ENCODE peak calls at places on chromosomes 16 and 17, in ten cellular contexts. U is GM12878, B is SK-N-SH, C is H1, H is endothelial cell of umbilical vein, N is fibroblast of lung, J is DND-41, Y is OCI-LY7, R is mammary epithelial cell, W is PC-9. P is an unnamed sample. For H3K79me2, the result is how much of the 10 kb centered on the place peaks cover.

GRCh38 chr17:74524751-74525725 is 6.2 kb downstream of the CD300LB start:
- DNase-seq in U (no peak), B (peak), C (no peak), H (no peak), N (no peak), J (no peak), Y (no peak), R (no peak), W (no peak), P (no peak)

GRCh38 chr17:69608808-69609494 is 194.5 kb downstream of the MAP2K6 start:
- DNase-seq in U (no peak), B (no peak), C (no peak), H (peak), N (peak), J (no peak), Y (no peak), R (peak), W (no peak), P (no peak)

GRCh38 chr17:55273579-55274370 is 9.0 kb downstream of the HLF start:
- DNase-seq in U (no peak), B (peak), C (no peak), H (no peak), N (no peak), J (no peak), Y (no peak), R (peak), W (no peak), P (no peak)

GRCh38 chr16:11681526-11681925 is 13.3 kb downstream of the SNN start:
- DNase-seq in U (no peak), B (no peak), C (no peak), H (no peak), N (no peak), J (no peak), Y (peak), R (no peak), W (no peak), P (no peak)

GRCh38 chr16:70805787-70806186 is 4.8 kb upstream of the VAC14 start:
- DNase-seq in U (no peak), B (no peak), C (no peak), H (peak), N (peak), J (no peak), Y (no peak), R (peak), W (no peak), P (no peak)

GRCh38 chr16:12144355-12144754 is 167.8 kb downstream of the SNX29 start:
- DNase-seq in U (no peak), B (no peak), C (no peak), H (no peak), N (no peak), J (no peak), Y (no peak), R (no peak), W (no peak), P (no peak)

GRCh38 chr17:41919165-41919817 is 540 bp upstream of the ACLY start:
- DNase-seq in U (peak), B (no peak), C (no peak), H (no peak), N (no peak), J (no peak), Y (no peak), R (no peak), W (peak), P (peak)

GRCh38 chr16:87178177-87178863 is 138.9 kb downstream of the C16orf95 start:
- DNase-seq in U (no peak), B (peak), C (no peak), H (peak), N (no peak), J (no peak), Y (no peak), R (no peak), W (no peak), P (peak)

GRCh38 chr17:32915108-32915700 is 12.7 kb upstream of the TMEM98 start:
- DNase-seq in U (no peak), B (no peak), C (no peak), H (no peak), N (no peak), J (no peak), Y (no peak), R (no peak), W (no peak), P (no peak)

GRCh38 chr17:8955560-8955959 is 9.9 kb downstream of the PIK3R5 start:
- DNase-seq in U (no peak), B (no peak), C (no peak), H (no peak), N (no peak), J (no peak), Y (no peak), R (no peak), W (no peak), P (no peak)

GRCh38 chr16:30659507-30660423 is 1.5 kb downstream of the FBRS start:
- DNase-seq in U (no peak), B (peak), C (no peak), H (peak), N (peak), J (peak), Y (peak), R (peak), W (peak), P (peak)

GRCh38 chr16:30662449-30662848 is 4.2 kb downstream of the FBRS start:
- DNase-seq in U (no peak), B (no peak), C (no peak), H (no peak), N (no peak), J (no peak), Y (no peak), R (no peak), W (no peak), P (no peak)

GRCh38 chr16:30663038-30663437 is 4.8 kb downstream of the FBRS start:
- DNase-seq in U (no peak), B (no peak), C (no peak), H (no peak), N (no peak), J (no peak), Y (no peak), R (no peak), W (no peak), P (no peak)

GRCh38 chr16:30658731-30659506 is 688 bp downstream of the FBRS start:
- DNase-seq in U (peak), B (peak), C (peak), H (no peak), N (peak), J (peak), Y (peak), R (peak), W (no peak), P (peak)

GRCh38 chr16:30660424-30661251 is 2.4 kb downstream of the FBRS start:
- DNase-seq in U (no peak), B (no peak), C (no peak), H (peak), N (no peak), J (peak), Y (peak), R (peak), W (no peak), P (no peak)
- H3K79me2 ChIP-seq in U (under half), B (under half), C (under half), H (under half), N (half or more), J (half or more), Y (under half), R (half or more), W (under half), P (under half)

GRCh38 chr16:8713635-8714097 is 39.2 kb downstream of the ABAT start:
- DNase-seq in U (no peak), B (peak), C (no peak), H (no peak), N (no peak), J (no peak), Y (no peak), R (no peak), W (no peak), P (peak)
- H3K27ac ChIP-seq in U (no peak), B (peak), C (no peak), H (no peak), N (no peak), J (no peak), Y (no peak), R (no peak), W (no peak), P (no peak)

GRCh38 chr16:46973457-46974324 is at the start of gene DNAJA2:
- DNase-seq in U (peak), B (peak), C (peak), H (peak), N (peak), J (peak), Y (peak), R (peak), W (peak), P (peak)

GRCh38 chr16:46972971-46973456 is 460 bp downstream of the DNAJA2 start:
- DNase-seq in U (no peak), B (peak), C (no peak), H (no peak), N (no peak), J (peak), Y (peak), R (peak), W (peak), P (peak)

GRCh38 chr16:46975165-46975564 is 1.7 kb upstream of the DNAJA2 start:
- DNase-seq in U (no peak), B (no peak), C (no peak), H (no peak), N (no peak), J (no peak), Y (no peak), R (no peak), W (no peak), P (no peak)

GRCh38 chr16:46975908-46976470 is 2.5 kb upstream of the DNAJA2 start:
- DNase-seq in U (no peak), B (no peak), C (no peak), H (no peak), N (no peak), J (no peak), Y (no peak), R (no peak), W (no peak), P (no peak)

DNA sequence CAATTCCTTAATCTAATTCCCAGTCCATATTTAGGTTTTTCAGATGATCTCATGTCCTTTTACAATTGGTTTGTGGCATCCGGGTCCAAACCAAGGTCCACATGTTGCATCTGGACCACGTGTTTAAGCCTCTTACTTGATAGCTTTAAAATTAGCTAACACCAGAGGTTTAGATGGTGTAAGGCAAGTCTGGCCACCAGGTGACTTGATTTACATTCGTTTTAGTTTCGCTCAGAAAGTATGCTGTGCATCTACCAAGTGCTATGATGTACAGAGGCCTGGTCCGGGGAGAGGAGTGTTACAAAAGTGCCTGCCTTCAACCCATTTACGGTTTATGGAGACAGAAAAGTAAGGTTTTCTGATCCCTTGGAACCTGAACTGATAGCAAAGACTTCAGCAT is 878 bp upstream of the DNAJA2 start:
- DNase-seq in U (peak), B (peak), C (no peak), H (no peak), N (peak), J (no peak), Y (peak), R (no peak), W (no peak), P (peak)
- H3K4me3 ChIP-seq in U (peak), B (peak), C (no peak), H (peak), N (peak), J (peak), Y (peak), R (peak), W (peak), P (peak)

GRCh38 chr16:81514041-81514559 is 69.5 kb downstream of the CMIP start:
- DNase-seq in U (no peak), B (no peak), C (no peak), H (no peak), N (no peak), J (no peak), Y (peak), R (no peak), W (no peak), P (no peak)

GRCh38 chr16:81514568-81515258 is 70.1 kb downstream of the CMIP start:
- DNase-seq in U (no peak), B (no peak), C (no peak), H (peak), N (no peak), J (no peak), Y (no peak), R (no peak), W (no peak), P (no peak)

GRCh38 chr16:81516478-81517149 is 72.0 kb downstream of the CMIP start:
- DNase-seq in U (no peak), B (peak), C (no peak), H (no peak), N (no peak), J (no peak), Y (no peak), R (no peak), W (no peak), P (no peak)

GRCh38 chr16:81515721-81516120 is 71.1 kb downstream of the CMIP start:
- DNase-seq in U (no peak), B (no peak), C (no peak), H (no peak), N (no peak), J (no peak), Y (no peak), R (no peak), W (no peak), P (no peak)

GRCh38 chr16:81515281-81515680 is 70.7 kb downstream of the CMIP start:
- DNase-seq in U (no peak), B (no peak), C (no peak), H (no peak), N (no peak), J (no peak), Y (no peak), R (no peak), W (no peak), P (no peak)
- H3K79me2 ChIP-seq in U (under half), B (under half), C (under half), H (under half), N (under half), J (half or more), Y (under half), R (half or more), W (half or more), P (half or more)

DNA sequence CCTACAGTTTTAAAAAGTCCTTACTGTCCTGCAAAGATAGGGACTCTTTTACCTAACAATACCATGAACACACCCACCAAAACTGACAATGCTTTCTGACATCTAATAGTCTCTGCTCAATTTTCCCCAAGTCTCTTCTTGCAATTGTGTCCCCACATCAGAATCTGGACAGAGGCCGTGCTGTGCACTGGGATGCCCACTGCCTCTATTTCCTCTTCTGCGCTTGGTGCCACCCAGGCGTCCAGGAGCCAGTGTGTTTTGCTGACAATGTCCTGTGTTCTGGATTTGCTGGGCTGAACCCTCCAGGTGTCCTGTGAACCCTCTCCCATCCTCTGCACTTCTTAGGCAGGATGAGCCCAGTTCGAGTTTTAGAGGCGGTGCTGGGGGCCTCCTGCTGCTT is 6.4 kb upstream of the ARHGDIA start:
- DNase-seq in U (no peak), B (no peak), C (no peak), H (no peak), N (no peak), J (no peak), Y (no peak), R (no peak), W (no peak), P (no peak)
- H3K27ac ChIP-seq in U (no peak), B (no peak), C (no peak), H (no peak), N (no peak), J (no peak), Y (no peak), R (no peak), W (no peak), P (no peak)

DNA sequence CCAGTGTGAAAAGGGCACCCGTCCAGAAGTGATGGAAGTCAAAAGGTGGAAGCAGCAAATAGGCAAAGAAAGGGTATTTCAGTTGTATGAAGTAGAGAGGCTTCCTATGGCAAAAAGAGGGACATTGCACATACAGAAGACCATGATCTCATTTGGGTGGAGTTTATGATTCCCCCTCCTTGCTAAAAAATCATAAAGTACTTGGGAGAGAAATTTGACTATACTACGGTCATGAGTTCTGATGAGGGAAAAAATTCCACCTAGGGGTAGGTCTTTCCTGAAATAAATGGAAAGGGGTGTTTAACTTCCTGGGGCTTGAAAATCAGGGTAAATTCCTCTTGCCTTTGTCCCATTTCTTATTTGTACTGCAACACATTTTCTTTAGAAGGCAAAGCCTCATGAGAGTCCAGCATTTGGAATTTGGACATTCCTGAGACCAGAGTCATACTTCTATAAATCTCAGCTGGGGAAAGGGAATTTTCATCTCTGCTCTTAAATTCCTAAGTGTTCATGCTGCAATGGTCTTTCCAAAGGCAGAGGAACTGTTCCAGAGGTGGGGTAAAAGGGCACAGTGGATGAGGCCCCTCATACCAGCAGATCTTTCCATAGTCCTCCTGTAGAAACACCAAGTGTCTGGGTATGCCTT is 5.8 kb downstream of the LYRM1 start:
- DNase-seq in U (no peak), B (no peak), C (no peak), H (peak), N (peak), J (no peak), Y (no peak), R (peak), W (peak), P (no peak)
- H3K4me3 ChIP-seq in U (no peak), B (no peak), C (no peak), H (no peak), N (peak), J (no peak), Y (no peak), R (no peak), W (peak), P (no peak)

DNA sequence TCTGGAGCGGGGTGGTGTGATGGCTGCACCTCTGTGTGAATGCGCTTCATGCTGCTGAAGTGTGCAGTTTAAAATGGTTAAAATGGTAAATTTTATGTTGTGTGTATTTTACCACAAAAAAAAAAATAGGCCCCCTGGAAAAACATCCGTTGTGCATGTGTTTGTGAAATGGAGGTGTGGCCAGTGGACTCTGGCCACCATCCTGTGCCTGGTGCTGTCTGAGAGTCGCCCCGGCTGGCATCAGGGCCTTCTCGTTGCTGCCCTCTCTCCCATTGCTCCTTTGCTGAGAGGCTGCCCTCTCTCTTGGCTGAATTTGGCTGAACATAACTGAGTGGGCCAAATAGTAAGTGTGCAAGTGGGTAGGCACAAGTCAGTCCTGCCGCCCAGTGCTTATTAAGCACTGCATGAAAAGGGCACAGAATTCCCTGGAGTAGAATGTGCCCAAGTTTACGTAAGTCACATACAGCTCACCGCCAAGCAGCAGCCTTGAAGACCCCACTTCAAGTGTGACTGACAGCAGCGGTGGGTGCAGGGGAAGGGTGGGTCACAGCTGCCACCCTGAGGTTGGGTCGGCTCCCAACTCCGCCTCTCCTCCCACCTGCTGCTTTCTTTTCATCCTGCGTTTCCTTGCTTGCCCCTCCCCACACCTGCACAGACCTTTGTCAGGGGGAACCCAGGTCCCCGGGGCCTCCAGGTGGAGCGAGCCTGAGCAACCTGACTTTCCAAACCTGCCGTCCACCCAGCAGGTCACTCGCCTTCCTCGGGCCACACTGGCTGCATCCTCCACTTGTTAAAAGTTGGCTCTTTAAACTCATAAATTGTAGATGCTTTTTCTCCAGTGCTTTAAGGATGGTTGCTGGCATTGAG is 46.8 kb downstream of the FOXK2 start:
- DNase-seq in U (no peak), B (peak), C (no peak), H (no peak), N (no peak), J (no peak), Y (no peak), R (no peak), W (no peak), P (no peak)
- H3K79me2 ChIP-seq in U (under half), B (half or more), C (under half), H (under half), N (under half), J (half or more), Y (under half), R (half or more), W (under half), P (half or more)

DNA sequence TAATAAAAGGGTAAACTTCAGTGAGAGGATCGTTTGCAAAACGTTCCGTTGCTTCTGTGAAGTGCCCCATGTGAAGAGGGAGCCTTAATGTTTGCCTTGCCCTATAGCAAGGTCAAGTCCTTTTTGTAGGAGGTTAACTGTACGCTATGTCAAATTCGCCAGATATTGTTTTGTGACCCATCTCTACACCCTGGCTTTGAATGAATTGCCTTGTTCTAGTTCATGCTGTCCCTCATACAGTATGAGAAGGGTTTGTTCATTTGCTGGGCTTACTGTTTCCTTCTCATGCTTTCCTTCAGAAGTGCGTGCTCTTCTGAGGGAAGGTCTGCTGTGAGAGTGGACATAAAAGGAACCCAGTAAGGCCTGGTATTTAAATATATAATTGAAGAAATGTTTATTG is 1.6 kb downstream of the MAP3K3 start:
- DNase-seq in U (no peak), B (no peak), C (no peak), H (peak), N (no peak), J (no peak), Y (no peak), R (no peak), W (no peak), P (no peak)
- H3K27ac ChIP-seq in U (no peak), B (peak), C (no peak), H (peak), N (no peak), J (peak), Y (no peak), R (no peak), W (no peak), P (no peak)